ENCODE peak calls at places on chromosomes 1 and 21, in eight cellular contexts. F is neuronal stem cell, B is heart right ventricle, Q is stomach, P is iPS DF 6.9, I is A549, S is mammary epithelial cell, D is fibroblast of lung. W is an unnamed sample.

GRCh38 chr21:38352536-38353219 is 95.9 kb downstream of the KCNJ15 start:
- DNase-seq in B (no peak), D (peak), F (peak), S (peak), P (peak), Q (peak), I (peak), W (no peak)

GRCh38 chr1:16067127-16067768 is 6.2 kb downstream of the FAM131C start:
- DNase-seq in I (peak), Q (peak), S (peak), P (no peak), B (no peak), D (peak), F (no peak), W (no peak)

GRCh38 chr1:157199421-157199755 is 61.2 kb upstream of the ETV3 start:
- DNase-seq in F (no peak), P (no peak), D (no peak), Q (no peak), S (peak), B (no peak), I (no peak), W (no peak)

GRCh38 chr21:15005391-15005790 is 59.4 kb downstream of the NRIP1 start:
- DNase-seq in P (peak), I (no peak), Q (no peak), F (no peak), D (no peak), B (no peak), S (no peak), W (no peak)

GRCh38 chr1:31224102-31224501 is 15.6 kb downstream of the NKAIN1 start:
- DNase-seq in Q (no peak), P (no peak), B (no peak), F (no peak), I (no peak), D (no peak), S (no peak), W (no peak)

GRCh38 chr1:10530756-10531155 is 56.0 kb downstream of the PEX14 start:
- DNase-seq in P (no peak), D (peak), Q (no peak), B (no peak), S (peak), I (no peak), F (no peak), W (no peak)

GRCh38 chr1:31036749-31037500 is 28.6 kb downstream of the PUM1 start:
- DNase-seq in F (no peak), B (no peak), D (peak), I (no peak), P (no peak), S (peak), Q (no peak), W (no peak)

GRCh38 chr1:202143011-202143767 is 1.3 kb downstream of the ARL8A start:
- DNase-seq in F (no peak), P (no peak), I (no peak), B (no peak), S (peak), D (peak), Q (no peak), W (no peak)

GRCh38 chr1:12433323-12434053 is 184.5 kb downstream of the DHRS3 start:
- DNase-seq in P (no peak), S (no peak), Q (peak), D (peak), B (peak), I (peak), F (peak), W (no peak)

DNA sequence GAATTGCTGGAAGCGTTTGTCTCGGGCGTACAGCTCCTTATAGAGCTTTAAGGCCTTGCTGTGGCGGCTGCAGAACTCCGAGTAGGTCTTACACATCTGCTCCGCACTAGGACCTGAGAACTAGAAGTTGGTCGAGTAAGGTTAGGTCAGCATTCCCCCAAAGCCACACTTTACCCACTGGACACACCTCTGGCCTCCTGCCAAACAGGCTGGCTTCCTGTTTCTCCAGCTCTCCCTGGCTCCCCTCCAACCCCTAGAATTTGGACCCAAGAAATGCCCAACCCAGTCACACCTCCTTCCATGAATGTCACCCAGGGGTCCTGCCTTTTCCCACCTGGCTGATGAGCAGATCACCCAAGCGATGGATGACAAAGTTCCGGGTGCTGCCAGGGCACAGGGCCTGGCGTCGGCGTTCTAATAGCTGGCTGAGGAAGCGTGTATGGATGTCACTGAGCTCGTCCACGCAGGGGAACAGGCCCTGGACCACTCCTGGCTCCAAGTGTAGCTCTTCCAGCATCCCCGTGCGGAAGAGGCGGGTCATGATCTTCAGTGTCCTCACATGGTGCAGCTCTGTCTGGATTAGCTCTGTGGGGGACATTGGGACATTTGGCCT is 15.6 kb downstream of the ARHGEF2 start:
- DNase-seq in I (no peak), Q (peak), P (no peak), S (peak), F (no peak), B (peak), D (peak), W (no peak)
- H3K27ac ChIP-seq in I (peak), Q (peak), P (no peak), S (peak), F (no peak), B (peak), D (peak), W (peak)

GRCh38 chr1:225652726-225653462 is at the start of gene ENAH:
- DNase-seq in I (peak), P (no peak), D (peak), Q (peak), S (peak), F (peak), B (peak), W (peak)

GRCh38 chr1:225653463-225654276 is 747 bp upstream of the ENAH start:
- DNase-seq in B (peak), Q (peak), S (peak), I (peak), D (peak), F (peak), P (no peak), W (peak)

GRCh38 chr1:225650198-225650597 is 2.7 kb downstream of the ENAH start:
- DNase-seq in P (no peak), Q (no peak), D (no peak), B (no peak), S (no peak), I (no peak), F (no peak), W (no peak)

GRCh38 chr1:225651872-225652725 is 824 bp downstream of the ENAH start:
- DNase-seq in I (peak), F (peak), B (no peak), P (no peak), D (peak), S (no peak), Q (no peak), W (no peak)

DNA sequence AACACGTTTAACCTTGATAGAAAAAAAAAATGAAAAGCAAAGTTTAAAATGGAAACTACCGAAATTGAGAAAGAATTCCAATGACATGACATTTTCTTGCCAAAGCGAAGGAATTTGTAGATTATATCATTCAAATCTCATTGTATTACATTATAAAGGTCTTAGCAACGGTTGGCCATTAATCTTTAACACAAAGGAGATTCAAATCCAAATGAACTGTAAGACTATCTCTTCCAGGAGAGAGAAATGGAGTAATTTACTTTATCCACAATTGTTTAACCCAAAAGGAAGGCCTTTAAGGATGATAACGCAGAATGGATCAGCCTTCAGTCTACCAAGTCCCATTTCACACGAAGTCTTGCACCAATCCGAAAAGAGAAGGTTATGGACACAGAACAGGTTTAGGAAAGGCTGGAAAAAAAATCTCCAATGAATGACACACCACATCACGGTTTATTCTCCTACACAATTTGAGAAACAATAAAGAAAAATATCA is 1.5 kb downstream of the ENAH start:
- DNase-seq in F (no peak), S (peak), D (peak), B (no peak), Q (no peak), P (no peak), I (peak), W (no peak)
- H3K27ac ChIP-seq in F (no peak), S (peak), D (peak), B (peak), Q (peak), P (no peak), I (peak), W (no peak)

DNA sequence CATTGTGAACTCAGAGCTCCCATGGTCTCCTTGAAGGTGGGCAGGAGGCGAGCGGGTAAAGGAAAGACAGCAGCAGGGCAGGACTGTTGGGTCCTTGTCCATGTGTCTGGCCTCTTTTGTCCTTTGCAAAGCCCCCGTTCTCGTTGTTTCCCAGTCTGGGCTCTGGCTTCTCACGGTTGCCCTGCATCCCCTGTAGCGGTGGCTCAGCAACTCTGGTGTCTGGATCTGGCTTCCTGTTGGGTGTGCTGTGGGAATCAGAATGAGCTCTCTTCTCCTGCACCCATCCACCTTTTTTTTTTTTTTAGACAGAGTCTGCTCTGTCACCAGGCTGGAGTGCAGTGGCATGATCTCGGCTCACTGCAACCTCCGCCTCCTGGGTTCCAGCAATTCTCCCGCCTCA is 11.1 kb downstream of the H6PD start:
- DNase-seq in P (no peak), I (no peak), B (no peak), F (no peak), S (no peak), D (no peak), Q (no peak), W (no peak)
- H3K27ac ChIP-seq in P (no peak), I (no peak), B (no peak), F (no peak), S (no peak), D (no peak), Q (peak), W (no peak)

GRCh38 chr1:26280333-26281042 is 602 bp downstream of the SH3BGRL3 start:
- DNase-seq in P (no peak), I (no peak), F (no peak), D (peak), B (no peak), Q (peak), S (peak), W (no peak)
- H3K27ac ChIP-seq in P (no peak), I (peak), F (no peak), D (peak), B (peak), Q (peak), S (peak), W (peak)

GRCh38 chr1:1434131-1434811 is 1.2 kb upstream of the VWA1 start:
- DNase-seq in D (peak), F (no peak), Q (peak), P (no peak), B (peak), S (no peak), I (no peak), W (no peak)

GRCh38 chr1:1435094-1435903 is at the start of gene VWA1:
- DNase-seq in I (peak), Q (peak), B (peak), P (no peak), F (no peak), D (peak), S (peak), W (peak)

GRCh38 chr1:1433804-1434130 is 1.7 kb upstream of the VWA1 start:
- DNase-seq in B (no peak), Q (peak), D (peak), I (no peak), F (no peak), S (peak), P (no peak), W (no peak)

GRCh38 chr1:1435911-1436633 is 582 bp downstream of the VWA1 start:
- DNase-seq in F (no peak), I (no peak), Q (no peak), D (no peak), B (no peak), S (no peak), P (no peak), W (no peak)

GRCh38 chr1:1434812-1435093 is 737 bp upstream of the VWA1 start:
- DNase-seq in B (no peak), Q (no peak), P (no peak), D (no peak), S (no peak), F (no peak), I (no peak), W (no peak)
- H3K27ac ChIP-seq in B (peak), Q (peak), P (no peak), D (no peak), S (no peak), F (no peak), I (no peak), W (peak)

GRCh38 chr1:230086152-230086551 is 19.1 kb downstream of the GALNT2 start:
- DNase-seq in I (no peak), B (no peak), F (no peak), P (no peak), D (peak), S (no peak), Q (no peak), W (no peak)

GRCh38 chr1:230084408-230085177 is 17.6 kb downstream of the GALNT2 start:
- DNase-seq in S (peak), D (peak), Q (peak), B (no peak), F (no peak), P (no peak), I (peak), W (no peak)

GRCh38 chr1:230087034-230087721 is 20.1 kb downstream of the GALNT2 start:
- DNase-seq in D (no peak), B (no peak), Q (no peak), P (no peak), S (peak), F (no peak), I (no peak), W (no peak)

GRCh38 chr1:230083746-230084407 is 16.8 kb downstream of the GALNT2 start:
- DNase-seq in B (no peak), S (no peak), D (no peak), P (no peak), I (no peak), F (no peak), Q (no peak), W (no peak)

DNA sequence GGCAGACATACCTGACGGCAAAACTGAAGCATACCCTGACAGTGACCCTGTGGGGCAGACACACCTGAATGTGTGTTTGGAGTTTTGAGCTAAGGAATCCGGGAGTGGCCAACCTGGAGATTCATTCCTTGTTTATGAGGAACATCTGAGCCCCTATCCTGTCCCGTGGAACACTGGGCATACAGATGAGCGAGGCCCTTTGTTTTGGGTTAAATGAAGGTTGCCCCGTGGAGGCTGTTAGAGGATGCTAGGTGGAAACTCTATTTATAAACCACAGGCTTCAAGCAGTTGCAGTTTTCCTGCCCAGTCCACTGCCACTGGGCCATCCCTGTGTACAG is 18.1 kb downstream of the GALNT2 start:
- DNase-seq in F (no peak), S (peak), B (no peak), Q (no peak), D (peak), P (no peak), I (peak), W (no peak)
- H3K27ac ChIP-seq in F (no peak), S (peak), B (no peak), Q (peak), D (peak), P (no peak), I (peak), W (no peak)

GRCh38 chr1:173866462-173866861 is 1.3 kb downstream of the GAS5 start:
- DNase-seq in S (no peak), B (no peak), Q (no peak), F (no peak), P (no peak), I (no peak), D (no peak), W (no peak)
- H3K27ac ChIP-seq in S (peak), B (no peak), Q (peak), F (no peak), P (peak), I (peak), D (peak), W (no peak)

W was measured in substantia nigra.